ENCODE peak calls at places on chromosomes 11 and 22, in six cellular contexts. W is spleen, S is neural progenitor cell, H is GM12865, C is AG09309, K is GM20000. O is an unnamed sample.

GRCh38 chr11:36254739-36255138 is 34.5 kb downstream of the COMMD9 start:
- DNase-seq in C (no peak), K (no peak), H (no peak), S (no peak), W (no peak), O (no peak)

GRCh38 chr11:332651-333480 is 12.2 kb upstream of the IFITM3 start:
- DNase-seq in W (no peak), S (no peak), C (no peak), K (no peak), H (no peak), O (no peak)

GRCh38 chr11:108662700-108663099 is 2.2 kb upstream of the DDX10 start:
- DNase-seq in C (no peak), W (no peak), H (peak), S (no peak), K (no peak), O (no peak)

GRCh38 chr22:27267145-27267544 is 534.4 kb downstream of the MN1 start:
- DNase-seq in C (peak), H (no peak), S (no peak), K (no peak), W (no peak), O (no peak)

GRCh38 chr11:68333176-68333575 is 20.8 kb downstream of the LRP5 start:
- DNase-seq in K (no peak), W (no peak), S (no peak), H (no peak), C (no peak), O (no peak)

GRCh38 chr11:110759972-110760381 is 47.7 kb upstream of the ARHGAP20 start:
- DNase-seq in K (no peak), C (no peak), H (no peak), W (no peak), S (no peak), O (no peak)

GRCh38 chr11:973237-973636 is 47.6 kb downstream of the AP2A2 start:
- DNase-seq in S (no peak), W (no peak), C (no peak), H (no peak), K (no peak), O (no peak)

GRCh38 chr11:15696069-15696468 is 581.3 kb downstream of the INSC start:
- DNase-seq in C (no peak), W (no peak), S (no peak), H (no peak), K (no peak), O (no peak)

GRCh38 chr11:1236316-1237127 is 13.7 kb downstream of the MUC5B start:
- DNase-seq in C (no peak), S (no peak), K (no peak), H (no peak), W (peak), O (no peak)

GRCh38 chr11:118883368-118884071 is at the start of gene CXCR5:
- DNase-seq in H (peak), W (peak), S (no peak), K (peak), C (no peak), O (no peak)

GRCh38 chr22:30033137-30033536 is 47.1 kb upstream of the HORMAD2 start:
- DNase-seq in K (no peak), S (no peak), C (no peak), W (no peak), H (no peak), O (no peak)

GRCh38 chr11:27331984-27332383 is 31.0 kb downstream of the CCDC34 start:
- DNase-seq in K (no peak), H (no peak), C (no peak), S (no peak), W (no peak), O (no peak)

GRCh38 chr11:119169272-119169719 is 771 bp downstream of the NLRX1 start:
- DNase-seq in C (no peak), K (peak), W (peak), S (peak), H (peak), O (no peak)

GRCh38 chr11:16070573-16070972 is 285.8 kb downstream of the SOX6 start:
- DNase-seq in S (peak), H (no peak), W (no peak), K (no peak), C (no peak), O (no peak)

GRCh38 chr11:126318642-126319373 is 14.9 kb downstream of the DCPS start:
- DNase-seq in H (peak), K (peak), C (peak), S (no peak), W (no peak), O (no peak)

GRCh38 chr11:35035894-35036408 is 103.0 kb upstream of the CD44 start:
- DNase-seq in S (no peak), K (peak), C (peak), H (peak), W (no peak), O (no peak)

GRCh38 chr11:132111781-132112380 is 741.5 kb downstream of the NTM start:
- DNase-seq in H (no peak), K (no peak), W (no peak), C (peak), S (no peak), O (no peak)

GRCh38 chr11:79375818-79376550 is 64.8 kb downstream of the TENM4 start:
- DNase-seq in C (no peak), S (peak), K (no peak), H (no peak), W (no peak), O (no peak)

GRCh38 chr22:24807284-24807950 is 1.4 kb downstream of the SGSM1 start:
- DNase-seq in K (no peak), C (no peak), W (no peak), S (peak), H (no peak), O (no peak)

GRCh38 chr11:46903846-46904245 is 14.5 kb downstream of the LRP4 start:
- DNase-seq in H (no peak), W (peak), K (no peak), C (no peak), S (peak), O (no peak)

GRCh38 chr11:124886476-124886875 is 11.2 kb downstream of the ROBO4 start:
- DNase-seq in K (no peak), H (no peak), S (no peak), C (no peak), W (no peak), O (peak)

GRCh38 chr11:4551346-4551979 is 6.5 kb downstream of the OR52M1 start:
- DNase-seq in C (no peak), H (peak), K (peak), W (no peak), S (peak), O (no peak)
- TF ChIP-seq CTCF in C (peak), H (peak), K (no peak), W (no peak), S (peak), O (peak)

GRCh38 chr11:11478687-11479086 is 125.6 kb upstream of the CSNK2A3 start:
- DNase-seq in W (no peak), K (no peak), S (peak), C (no peak), H (no peak), O (no peak)
- TF ChIP-seq CTCF in W (no peak), K (no peak), S (peak), C (no peak), H (no peak), O (no peak)

GRCh38 chr11:61587951-61588695 is 7.2 kb upstream of the SYT7 start:
- DNase-seq in S (peak), K (peak), H (peak), W (peak), C (no peak), O (peak)
- TF ChIP-seq CTCF in S (peak), K (no peak), H (no peak), W (no peak), C (peak), O (no peak)

GRCh38 chr11:7694953-7695271 is 11.4 kb downstream of the OVCH2 start:
- DNase-seq in C (no peak), S (no peak), H (no peak), K (no peak), W (no peak), O (no peak)
- TF ChIP-seq CTCF in C (no peak), S (no peak), H (no peak), K (no peak), W (no peak), O (no peak)

GRCh38 chr11:70738661-70739060 is 340.3 kb downstream of the CTTN start:
- DNase-seq in C (no peak), W (no peak), K (no peak), H (no peak), S (no peak), O (no peak)

GRCh38 chr11:70739091-70739490 is 340.8 kb downstream of the CTTN start:
- DNase-seq in K (no peak), W (no peak), C (no peak), S (no peak), H (no peak), O (no peak)

GRCh38 chr11:70740475-70740825 is 342.1 kb downstream of the CTTN start:
- DNase-seq in K (no peak), S (no peak), W (no peak), H (no peak), C (no peak), O (no peak)

GRCh38 chr11:70741085-70741484 is 342.8 kb downstream of the CTTN start:
- DNase-seq in W (no peak), C (no peak), H (no peak), K (no peak), S (no peak), O (no peak)

GRCh38 chr11:70739811-70740474 is 341.6 kb downstream of the CTTN start:
- DNase-seq in K (no peak), H (peak), C (no peak), W (no peak), S (peak), O (no peak)
- TF ChIP-seq CTCF in K (no peak), H (no peak), C (no peak), W (no peak), S (peak), O (peak)

DNA sequence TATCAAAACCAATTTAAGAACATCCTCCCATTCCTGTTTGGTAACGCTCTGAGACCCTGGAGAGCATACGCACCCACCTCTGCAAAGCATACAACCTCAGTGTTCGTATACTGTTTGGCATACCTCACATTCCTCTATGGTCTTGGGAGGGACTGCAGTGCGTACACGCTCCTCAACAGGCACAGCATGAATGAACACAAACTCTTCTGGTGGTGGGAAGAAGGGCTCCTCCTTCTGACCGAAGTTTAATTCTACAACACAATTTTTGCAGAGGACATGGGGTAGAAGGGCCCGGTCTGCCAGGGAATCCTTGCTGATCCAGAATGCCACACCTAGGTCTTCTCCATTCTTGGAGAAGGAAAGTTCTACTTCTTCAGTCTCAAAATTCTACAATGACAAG is 5.3 kb downstream of the HNRNPUL2 start:
- DNase-seq in W (no peak), H (no peak), C (no peak), S (peak), K (no peak), O (no peak)
- TF ChIP-seq CTCF in W (no peak), H (no peak), C (no peak), S (peak), K (no peak), O (peak)

GRCh38 chr11:71268706-71269321 is 16.4 kb upstream of the SHANK2 start:
- DNase-seq in S (no peak), W (no peak), C (no peak), K (no peak), H (no peak), O (no peak)
- TF ChIP-seq CTCF in S (no peak), W (no peak), C (no peak), K (no peak), H (no peak), O (no peak)

O was measured in D721Med.